ENCODE peak calls at places on chromosomes 11 and 22, in four cellular contexts. G is caudate nucleus; Q is stimulated activated CD8-positive, alpha-beta memory T cell treated with anti-CD3 and anti-CD28 coated beads, Interleukin-15, amount 100 ng/mL, for 1 hour; R is OCI-LY7. E is an unnamed sample.

GRCh38 chr11:117588166-117588810 is 208.7 kb downstream of the DSCAML1 start:
- DNase-seq in G (no peak), R (no peak), Q (no peak), E (no peak)

GRCh38 chr11:74367881-74368280 is 30.4 kb downstream of the PGM2L1 start:
- DNase-seq in Q (no peak), G (no peak), R (no peak), E (no peak)

GRCh38 chr22:44603774-44604173 is 98.2 kb upstream of the PRR5 start:
- DNase-seq in R (no peak), Q (no peak), G (no peak), E (no peak)

GRCh38 chr11:128728767-128729587 is 35.1 kb downstream of the FLI1 start:
- DNase-seq in Q (no peak), R (peak; percentile 64), G (no peak), E (no peak)

GRCh38 chr11:41306435-41306834 is 153.0 kb downstream of the LRRC4C start:
- DNase-seq in R (no peak), G (no peak), Q (no peak), E (no peak)

GRCh38 chr11:18590573-18590972 is 2.0 kb upstream of the UEVLD start:
- DNase-seq in G (no peak), R (no peak), Q (no peak), E (no peak)

GRCh38 chr11:64868904-64869570 is 9.4 kb downstream of the EHD1 start:
- DNase-seq in Q (no peak), G (no peak), R (peak; percentile 77), E (no peak)

GRCh38 chr22:46454910-46455269 is 82.5 kb downstream of the CELSR1 start:
- DNase-seq in G (no peak), R (no peak), Q (no peak), E (no peak)

GRCh38 chr11:37788141-37788877 is 1190.3 kb upstream of the RAG2 start:
- DNase-seq in G (no peak), Q (no peak), R (no peak), E (no peak)

GRCh38 chr11:35675901-35676610 is 13.5 kb downstream of the TRIM44 start:
- DNase-seq in R (peak; percentile 40), Q (no peak), G (no peak), E (no peak)

GRCh38 chr11:32006799-32007388 is 84.0 kb upstream of the RCN1 start:
- DNase-seq in R (peak; percentile 37), Q (no peak), G (no peak), E (no peak)

GRCh38 chr22:45977003-45977395 is at the start of gene WNT7B:
- DNase-seq in Q (no peak), G (no peak), R (no peak), E (no peak)

GRCh38 chr22:41939981-41940852 is 6.7 kb downstream of the CENPM start:
- DNase-seq in R (peak; percentile 93), G (no peak), Q (peak; percentile 93), E (peak; percentile 64)

GRCh38 chr11:76770642-76771445 is 12.3 kb upstream of the TSKU start:
- DNase-seq in R (no peak), G (no peak), Q (no peak), E (no peak)

GRCh38 chr11:47413908-47414684 is 5.7 kb downstream of the SLC39A13 start:
- DNase-seq in G (no peak), R (no peak), Q (no peak), E (no peak)

GRCh38 chr11:115761348-115761747 is 257.1 kb upstream of the CADM1 start:
- DNase-seq in G (no peak), Q (no peak), R (no peak), E (no peak)

GRCh38 chr11:88411265-88411664 is 73.7 kb upstream of the CTSC start:
- DNase-seq in R (no peak), G (no peak), Q (no peak), E (no peak)

GRCh38 chr11:2789331-2789730 is 89.5 kb upstream of the KCNQ1OT1 start:
- DNase-seq in G (no peak), Q (no peak), R (no peak), E (no peak)

GRCh38 chr22:35198738-35199137 is 58.6 kb upstream of the HMGXB4 start:
- DNase-seq in G (no peak), R (no peak), Q (no peak), E (no peak)

GRCh38 chr22:35961480-35961902 is 67.1 kb downstream of the RBFOX2 start:
- DNase-seq in Q (no peak), R (no peak), G (peak; percentile 41), E (no peak)

GRCh38 chr11:124670732-124671131 is 2.8 kb downstream of the SIAE start:
- DNase-seq in Q (no peak), G (no peak), R (peak; percentile 51), E (no peak)

GRCh38 chr11:69909561-69910518 is 90.6 kb upstream of the FGF3 start:
- DNase-seq in Q (no peak), G (no peak), R (peak; percentile 35), E (no peak)

GRCh38 chr11:125289419-125290088 is 125.0 kb downstream of the PKNOX2 start:
- DNase-seq in G (no peak), Q (no peak), R (no peak), E (no peak)

GRCh38 chr11:35618497-35619029 is 303 bp downstream of the FJX1 start:
- DNase-seq in G (no peak), Q (no peak), R (no peak), E (no peak)

GRCh38 chr22:39598017-39598965 is 27.7 kb downstream of the CACNA1I start:
- DNase-seq in Q (peak; percentile 37), G (no peak), R (peak; percentile 73), E (no peak)

GRCh38 chr11:65780770-65781151 is at the start of gene AP5B1:
- DNase-seq in R (peak; percentile 75), G (no peak), Q (peak; percentile 38), E (peak; percentile 13)

GRCh38 chr11:121293276-121293569 is 652 bp downstream of the SC5D start:
- DNase-seq in G (no peak), R (no peak), Q (no peak), E (no peak)

GRCh38 chr11:123125169-123125568 is 63.2 kb upstream of the HSPA8 start:
- DNase-seq in Q (no peak), R (no peak), G (no peak), E (no peak)

GRCh38 chr11:26837154-26837553 is 115.3 kb upstream of the SLC5A12 start:
- DNase-seq in G (no peak), Q (no peak), R (no peak), E (no peak)

GRCh38 chr11:45224766-45225165 is 61.4 kb downstream of the SYT13 start:
- DNase-seq in G (no peak), Q (no peak), R (no peak), E (no peak)

GRCh38 chr11:79440451-79441158 is at the start of gene TENM4:
- DNase-seq in Q (no peak), R (no peak), G (peak; percentile 62), E (no peak)

GRCh38 chr11:35717520-35717919 is 54.9 kb downstream of the TRIM44 start:
- DNase-seq in R (no peak), G (no peak), Q (no peak), E (no peak)

GRCh38 chr11:72326151-72326842 is 82.3 kb upstream of the PHOX2A start:
- DNase-seq in Q (no peak), R (no peak), G (no peak), E (no peak)